ENCODE peak calls at places on chromosomes 11 and 22, in four cellular contexts. One of them, this sample, is unnamed.

GRCh38 chr11:114057147-114057546 is 2.4 kb upstream of the ZBTB16 start:
- DNase-seq in bronchial epithelial cell: no peak
- DNase-seq in endodermal cell: no peak
- DNase-seq in transverse colon: peak
- DNase-seq in this sample: no peak

GRCh38 chr11:120431633-120432032 is 79.9 kb upstream of the GRIK4 start:
- DNase-seq in endodermal cell: peak
- DNase-seq in transverse colon: no peak
- DNase-seq in bronchial epithelial cell: peak
- DNase-seq in this sample: peak

GRCh38 chr11:34936945-34937344 is 20.5 kb downstream of the PDHX start:
- DNase-seq in endodermal cell: no peak
- DNase-seq in bronchial epithelial cell: no peak
- DNase-seq in transverse colon: no peak
- DNase-seq in this sample: no peak

GRCh38 chr11:59754494-59754858 is 700 bp upstream of the STX3 start:
- DNase-seq in transverse colon: peak
- DNase-seq in bronchial epithelial cell: peak
- DNase-seq in endodermal cell: peak
- DNase-seq in this sample: peak

GRCh38 chr11:33716236-33716635 is 15.6 kb upstream of the C11orf91 start:
- DNase-seq in endodermal cell: no peak
- DNase-seq in bronchial epithelial cell: peak
- DNase-seq in transverse colon: no peak
- DNase-seq in this sample: peak

GRCh38 chr11:116059909-116060308 is 555.7 kb upstream of the CADM1 start:
- DNase-seq in endodermal cell: no peak
- DNase-seq in bronchial epithelial cell: no peak
- DNase-seq in transverse colon: no peak
- DNase-seq in this sample: no peak

GRCh38 chr11:65611028-65611757 is 2.8 kb downstream of the MAP3K11 start:
- DNase-seq in endodermal cell: no peak
- DNase-seq in transverse colon: no peak
- DNase-seq in bronchial epithelial cell: no peak
- DNase-seq in this sample: no peak

GRCh38 chr11:27041141-27041869 is 690 bp downstream of the BBOX1 start:
- DNase-seq in endodermal cell: no peak
- DNase-seq in transverse colon: no peak
- DNase-seq in bronchial epithelial cell: no peak
- DNase-seq in this sample: peak

GRCh38 chr22:41106122-41106968 is 14.0 kb downstream of the EP300 start:
- DNase-seq in endodermal cell: no peak
- DNase-seq in bronchial epithelial cell: no peak
- DNase-seq in transverse colon: no peak
- DNase-seq in this sample: peak

GRCh38 chr11:9887492-9887891 is 223.6 kb downstream of the SWAP70 start:
- DNase-seq in transverse colon: no peak
- DNase-seq in endodermal cell: no peak
- DNase-seq in bronchial epithelial cell: no peak
- DNase-seq in this sample: no peak

GRCh38 chr11:125108469-125108868 is 3.0 kb downstream of the TMEM218 start:
- DNase-seq in endodermal cell: no peak
- DNase-seq in transverse colon: no peak
- DNase-seq in bronchial epithelial cell: no peak
- DNase-seq in this sample: no peak

GRCh38 chr11:5596611-5597201 is at the start of gene TRIM6:
- DNase-seq in endodermal cell: peak
- DNase-seq in bronchial epithelial cell: peak
- DNase-seq in transverse colon: peak
- DNase-seq in this sample: peak

GRCh38 chr11:73283316-73284035 is 11.3 kb downstream of the P2RY6 start:
- DNase-seq in endodermal cell: no peak
- DNase-seq in bronchial epithelial cell: peak
- DNase-seq in transverse colon: no peak
- DNase-seq in this sample: no peak

GRCh38 chr11:95925011-95925410 is 1.1 kb upstream of the MTMR2 start:
- DNase-seq in transverse colon: no peak
- DNase-seq in bronchial epithelial cell: peak
- DNase-seq in endodermal cell: no peak
- DNase-seq in this sample: peak

GRCh38 chr22:45164217-45165123 is 745 bp downstream of the NUP50 start:
- DNase-seq in endodermal cell: peak
- DNase-seq in bronchial epithelial cell: no peak
- DNase-seq in transverse colon: peak
- DNase-seq in this sample: no peak

GRCh38 chr22:46531776-46532175 is 5.6 kb downstream of the CELSR1 start:
- DNase-seq in transverse colon: no peak
- DNase-seq in bronchial epithelial cell: no peak
- DNase-seq in endodermal cell: peak
- DNase-seq in this sample: no peak

GRCh38 chr11:113533425-113533698 is 58.2 kb upstream of the DRD2 start:
- DNase-seq in endodermal cell: peak
- DNase-seq in transverse colon: no peak
- DNase-seq in bronchial epithelial cell: no peak
- DNase-seq in this sample: no peak

GRCh38 chr22:38135133-38135706 is 24.7 kb upstream of the BAIAP2L2 start:
- DNase-seq in transverse colon: no peak
- DNase-seq in bronchial epithelial cell: peak
- DNase-seq in endodermal cell: no peak
- DNase-seq in this sample: peak

GRCh38 chr22:42803454-42803853 is 53.6 kb downstream of the ARFGAP3 start:
- DNase-seq in bronchial epithelial cell: no peak
- DNase-seq in transverse colon: no peak
- DNase-seq in endodermal cell: no peak
- DNase-seq in this sample: no peak

GRCh38 chr11:120390585-120390922 is 54.3 kb downstream of the ARHGEF12 start:
- DNase-seq in transverse colon: no peak
- DNase-seq in endodermal cell: no peak
- DNase-seq in bronchial epithelial cell: no peak
- DNase-seq in this sample: no peak

GRCh38 chr11:102810943-102811528 is 13.1 kb upstream of the MMP1 start:
- DNase-seq in transverse colon: no peak
- DNase-seq in endodermal cell: no peak
- DNase-seq in bronchial epithelial cell: peak
- DNase-seq in this sample: peak

DNA sequence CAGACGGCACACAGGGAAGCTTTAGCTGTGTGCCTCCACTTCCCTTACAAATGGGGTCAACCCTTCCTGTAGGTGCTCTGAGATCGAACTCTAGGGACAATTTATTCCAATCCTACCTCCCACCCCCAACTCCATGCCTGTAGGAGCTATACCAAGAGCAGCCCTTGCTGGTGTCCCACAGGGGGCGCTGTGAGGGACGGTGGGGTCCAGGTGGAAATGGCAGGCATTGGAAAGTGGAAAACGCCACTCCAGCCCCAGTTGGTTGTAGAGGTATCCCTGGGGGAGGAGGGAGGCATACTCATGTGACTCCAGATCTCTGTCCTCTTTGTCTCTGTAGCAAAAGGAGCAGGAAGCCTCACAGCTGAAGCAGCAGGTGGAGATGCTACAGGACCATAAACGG is 161.3 kb downstream of the MYO18B start:
- DNase-seq in bronchial epithelial cell: no peak
- DNase-seq in endodermal cell: peak
- DNase-seq in transverse colon: no peak
- DNase-seq in this sample: no peak
- TF ChIP-seq CTCF in bronchial epithelial cell: no peak
- TF ChIP-seq CTCF in endodermal cell: peak
- TF ChIP-seq CTCF in transverse colon: peak
- TF ChIP-seq CTCF in this sample: peak

GRCh38 chr11:41498726-41499125 is 39.3 kb upstream of the LRRC4C start:
- DNase-seq in bronchial epithelial cell: peak
- DNase-seq in endodermal cell: no peak
- DNase-seq in transverse colon: no peak
- DNase-seq in this sample: peak
- TF ChIP-seq CTCF in bronchial epithelial cell: no peak
- TF ChIP-seq CTCF in endodermal cell: peak
- TF ChIP-seq CTCF in transverse colon: peak
- TF ChIP-seq CTCF in this sample: peak

GRCh38 chr22:19704355-19705015 is 9.8 kb upstream of the SEPTIN5 start:
- DNase-seq in transverse colon: no peak
- DNase-seq in endodermal cell: no peak
- DNase-seq in bronchial epithelial cell: no peak
- DNase-seq in this sample: no peak

GRCh38 chr22:19706661-19707151 is 7.6 kb upstream of the SEPTIN5 start:
- DNase-seq in endodermal cell: peak
- DNase-seq in transverse colon: no peak
- DNase-seq in bronchial epithelial cell: no peak
- DNase-seq in this sample: no peak

GRCh38 chr22:19703869-19704268 is 10.4 kb upstream of the SEPTIN5 start:
- DNase-seq in transverse colon: no peak
- DNase-seq in bronchial epithelial cell: no peak
- DNase-seq in endodermal cell: peak
- DNase-seq in this sample: no peak

GRCh38 chr22:19707347-19708322 is 6.7 kb upstream of the SEPTIN5 start:
- DNase-seq in endodermal cell: peak
- DNase-seq in transverse colon: no peak
- DNase-seq in bronchial epithelial cell: no peak
- DNase-seq in this sample: no peak

DNA sequence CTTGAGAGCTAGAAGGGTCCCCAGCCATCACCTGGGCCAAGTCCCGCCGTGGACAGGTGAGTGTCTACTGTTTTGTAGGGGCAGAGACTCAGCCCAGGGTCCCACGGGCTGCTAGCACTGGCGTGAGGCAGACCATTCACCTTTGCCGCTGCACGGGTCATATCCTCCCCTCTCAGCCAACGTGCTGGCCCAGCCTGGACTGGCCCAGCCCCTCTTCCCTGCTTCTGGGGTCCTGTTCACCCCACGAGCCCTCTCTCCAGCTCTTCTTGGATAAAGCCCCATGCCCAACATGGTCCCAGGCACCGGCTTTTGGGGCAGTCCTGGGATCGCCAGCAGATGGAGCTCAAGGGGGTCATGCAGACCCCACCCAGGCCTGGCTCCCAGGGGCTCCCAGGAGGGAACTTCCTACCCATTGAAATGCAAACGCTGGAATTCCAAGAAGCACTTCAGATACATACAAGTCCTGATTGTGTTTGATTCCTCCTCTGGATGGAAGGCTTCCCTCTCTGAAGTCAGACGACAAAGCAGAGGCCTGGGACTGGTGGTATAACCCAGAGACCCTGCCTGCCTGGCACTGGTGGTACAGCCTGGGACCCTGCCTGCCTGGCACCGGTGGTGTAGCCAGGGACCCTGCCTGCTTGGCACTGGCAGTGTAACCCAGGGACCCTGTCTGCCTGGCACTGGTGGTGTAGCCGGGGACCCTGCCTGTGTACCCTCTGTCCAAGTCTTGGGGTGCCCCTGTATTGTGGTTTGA is 8.9 kb upstream of the SEPTIN5 start:
- DNase-seq in endodermal cell: peak
- DNase-seq in transverse colon: no peak
- DNase-seq in bronchial epithelial cell: no peak
- DNase-seq in this sample: no peak
- TF ChIP-seq CTCF in endodermal cell: peak
- TF ChIP-seq CTCF in transverse colon: no peak
- TF ChIP-seq CTCF in bronchial epithelial cell: no peak
- TF ChIP-seq CTCF in this sample: no peak

GRCh38 chr11:36577859-36578258 is 10.1 kb downstream of the RAG1 start:
- DNase-seq in bronchial epithelial cell: peak
- DNase-seq in transverse colon: no peak
- DNase-seq in endodermal cell: no peak
- DNase-seq in this sample: no peak

GRCh38 chr11:36581536-36581935 is 12.8 kb upstream of the IFTAP start:
- DNase-seq in endodermal cell: no peak
- DNase-seq in bronchial epithelial cell: no peak
- DNase-seq in transverse colon: no peak
- DNase-seq in this sample: no peak

GRCh38 chr11:36586543-36586942 is 7.8 kb upstream of the IFTAP start:
- DNase-seq in bronchial epithelial cell: no peak
- DNase-seq in endodermal cell: no peak
- DNase-seq in transverse colon: no peak
- DNase-seq in this sample: no peak

GRCh38 chr11:36578458-36578857 is 10.7 kb downstream of the RAG1 start:
- DNase-seq in transverse colon: no peak
- DNase-seq in endodermal cell: no peak
- DNase-seq in bronchial epithelial cell: no peak
- DNase-seq in this sample: no peak

GRCh38 chr11:36583667-36584066 is 10.6 kb upstream of the IFTAP start:
- DNase-seq in transverse colon: no peak
- DNase-seq in bronchial epithelial cell: no peak
- DNase-seq in endodermal cell: no peak
- DNase-seq in this sample: no peak
- TF ChIP-seq CTCF in transverse colon: no peak
- TF ChIP-seq CTCF in bronchial epithelial cell: no peak
- TF ChIP-seq CTCF in endodermal cell: peak
- TF ChIP-seq CTCF in this sample: no peak

This sample was measured in MCF 10A.